ENCODE peak calls at places on chromosomes 12 and 14, in nine cellular contexts. One of them, this sample, is unnamed.

GRCh38 chr14:71529855-71530254 is 402.4 kb upstream of the RGS6 start:
- DNase-seq in A549: no peak
- DNase-seq in endothelial cell of umbilical vein: no peak
- DNase-seq in heart left ventricle: peak
- DNase-seq in breast epithelium: no peak
- DNase-seq in transverse colon: no peak
- DNase-seq in stomach: no peak
- DNase-seq in body of pancreas: peak
- DNase-seq in upper lobe of left lung: no peak
- DNase-seq in this sample: peak

GRCh38 chr12:93025145-93026103 is 96.3 kb upstream of the EEA1 start:
- DNase-seq in A549: peak
- DNase-seq in endothelial cell of umbilical vein: peak
- DNase-seq in heart left ventricle: no peak
- DNase-seq in breast epithelium: no peak
- DNase-seq in transverse colon: no peak
- DNase-seq in stomach: no peak
- DNase-seq in body of pancreas: no peak
- DNase-seq in upper lobe of left lung: no peak
- DNase-seq in this sample: no peak

GRCh38 chr12:110934093-110934852 is 13.9 kb upstream of the MYL2 start:
- DNase-seq in A549: peak
- DNase-seq in endothelial cell of umbilical vein: no peak
- DNase-seq in heart left ventricle: no peak
- DNase-seq in breast epithelium: peak
- DNase-seq in transverse colon: no peak
- DNase-seq in stomach: no peak
- DNase-seq in body of pancreas: no peak
- DNase-seq in upper lobe of left lung: no peak
- DNase-seq in this sample: peak

GRCh38 chr14:94697773-94698556 is 71.9 kb downstream of the GSC start:
- DNase-seq in A549: no peak
- DNase-seq in endothelial cell of umbilical vein: no peak
- DNase-seq in heart left ventricle: no peak
- DNase-seq in breast epithelium: no peak
- DNase-seq in transverse colon: no peak
- DNase-seq in stomach: no peak
- DNase-seq in body of pancreas: no peak
- DNase-seq in upper lobe of left lung: no peak
- DNase-seq in this sample: no peak

GRCh38 chr12:96445743-96446655 is 43.4 kb upstream of the CFAP54 start:
- DNase-seq in A549: peak
- DNase-seq in endothelial cell of umbilical vein: peak
- DNase-seq in heart left ventricle: peak
- DNase-seq in breast epithelium: no peak
- DNase-seq in transverse colon: peak
- DNase-seq in stomach: no peak
- DNase-seq in body of pancreas: no peak
- DNase-seq in upper lobe of left lung: no peak
- DNase-seq in this sample: no peak

GRCh38 chr12:67508830-67509229 is 139.7 kb upstream of the DYRK2 start:
- DNase-seq in A549: no peak
- DNase-seq in endothelial cell of umbilical vein: no peak
- DNase-seq in heart left ventricle: no peak
- DNase-seq in breast epithelium: no peak
- DNase-seq in transverse colon: no peak
- DNase-seq in stomach: no peak
- DNase-seq in body of pancreas: no peak
- DNase-seq in upper lobe of left lung: no peak
- DNase-seq in this sample: no peak

GRCh38 chr12:75909714-75910451 is 121.7 kb downstream of the PHLDA1 start:
- DNase-seq in A549: no peak
- DNase-seq in endothelial cell of umbilical vein: no peak
- DNase-seq in heart left ventricle: no peak
- DNase-seq in breast epithelium: no peak
- DNase-seq in transverse colon: no peak
- DNase-seq in stomach: no peak
- DNase-seq in body of pancreas: peak
- DNase-seq in upper lobe of left lung: no peak
- DNase-seq in this sample: no peak

GRCh38 chr14:37078131-37078530 is 94.3 kb downstream of the SLC25A21 start:
- DNase-seq in A549: no peak
- DNase-seq in endothelial cell of umbilical vein: no peak
- DNase-seq in heart left ventricle: no peak
- DNase-seq in breast epithelium: no peak
- DNase-seq in transverse colon: no peak
- DNase-seq in stomach: no peak
- DNase-seq in body of pancreas: no peak
- DNase-seq in upper lobe of left lung: no peak
- DNase-seq in this sample: no peak

GRCh38 chr12:117552971-117553370 is 191.5 kb upstream of the NOS1 start:
- DNase-seq in A549: no peak
- DNase-seq in endothelial cell of umbilical vein: peak
- DNase-seq in heart left ventricle: no peak
- DNase-seq in breast epithelium: no peak
- DNase-seq in transverse colon: no peak
- DNase-seq in stomach: peak
- DNase-seq in body of pancreas: peak
- DNase-seq in upper lobe of left lung: no peak
- DNase-seq in this sample: peak

GRCh38 chr14:71236430-71236829 is 329.2 kb downstream of the PCNX1 start:
- DNase-seq in A549: no peak
- DNase-seq in endothelial cell of umbilical vein: peak
- DNase-seq in heart left ventricle: no peak
- DNase-seq in breast epithelium: no peak
- DNase-seq in transverse colon: no peak
- DNase-seq in stomach: no peak
- DNase-seq in body of pancreas: no peak
- DNase-seq in upper lobe of left lung: no peak
- DNase-seq in this sample: no peak

GRCh38 chr12:63042646-63043045 is 107.7 kb upstream of the PPM1H start:
- DNase-seq in A549: no peak
- DNase-seq in endothelial cell of umbilical vein: peak
- DNase-seq in heart left ventricle: no peak
- DNase-seq in breast epithelium: no peak
- DNase-seq in transverse colon: no peak
- DNase-seq in stomach: no peak
- DNase-seq in body of pancreas: no peak
- DNase-seq in upper lobe of left lung: no peak
- DNase-seq in this sample: no peak

GRCh38 chr14:79376557-79376956 is 834.7 kb downstream of the DIO2 start:
- DNase-seq in A549: no peak
- DNase-seq in endothelial cell of umbilical vein: no peak
- DNase-seq in heart left ventricle: no peak
- DNase-seq in breast epithelium: no peak
- DNase-seq in transverse colon: no peak
- DNase-seq in stomach: no peak
- DNase-seq in body of pancreas: no peak
- DNase-seq in upper lobe of left lung: no peak
- DNase-seq in this sample: no peak

GRCh38 chr12:63844391-63845341 is at the start of gene SRGAP1:
- DNase-seq in A549: peak
- DNase-seq in endothelial cell of umbilical vein: peak
- DNase-seq in heart left ventricle: peak
- DNase-seq in breast epithelium: peak
- DNase-seq in transverse colon: peak
- DNase-seq in stomach: peak
- DNase-seq in body of pancreas: peak
- DNase-seq in upper lobe of left lung: peak
- DNase-seq in this sample: peak

GRCh38 chr14:91316761-91317160 is 72.3 kb upstream of the GPR68 start:
- DNase-seq in A549: no peak
- DNase-seq in endothelial cell of umbilical vein: no peak
- DNase-seq in heart left ventricle: no peak
- DNase-seq in breast epithelium: no peak
- DNase-seq in transverse colon: no peak
- DNase-seq in stomach: no peak
- DNase-seq in body of pancreas: no peak
- DNase-seq in upper lobe of left lung: no peak
- DNase-seq in this sample: no peak

GRCh38 chr14:91315844-91316267 is 71.4 kb upstream of the GPR68 start:
- DNase-seq in A549: no peak
- DNase-seq in endothelial cell of umbilical vein: no peak
- DNase-seq in heart left ventricle: no peak
- DNase-seq in breast epithelium: no peak
- DNase-seq in transverse colon: peak
- DNase-seq in stomach: peak
- DNase-seq in body of pancreas: no peak
- DNase-seq in upper lobe of left lung: peak
- DNase-seq in this sample: no peak

GRCh38 chr14:91318911-91319310 is 74.4 kb upstream of the GPR68 start:
- DNase-seq in A549: no peak
- DNase-seq in endothelial cell of umbilical vein: no peak
- DNase-seq in heart left ventricle: no peak
- DNase-seq in breast epithelium: no peak
- DNase-seq in transverse colon: no peak
- DNase-seq in stomach: no peak
- DNase-seq in body of pancreas: no peak
- DNase-seq in upper lobe of left lung: no peak
- DNase-seq in this sample: no peak

GRCh38 chr14:91320266-91320665 is 75.8 kb upstream of the GPR68 start:
- DNase-seq in A549: no peak
- DNase-seq in endothelial cell of umbilical vein: no peak
- DNase-seq in heart left ventricle: no peak
- DNase-seq in breast epithelium: no peak
- DNase-seq in transverse colon: no peak
- DNase-seq in stomach: no peak
- DNase-seq in body of pancreas: no peak
- DNase-seq in upper lobe of left lung: no peak
- DNase-seq in this sample: no peak

GRCh38 chr14:91317381-91318313 is 73.1 kb upstream of the GPR68 start:
- DNase-seq in A549: no peak
- DNase-seq in endothelial cell of umbilical vein: peak
- DNase-seq in heart left ventricle: peak
- DNase-seq in breast epithelium: no peak
- DNase-seq in transverse colon: peak
- DNase-seq in stomach: peak
- DNase-seq in body of pancreas: peak
- DNase-seq in upper lobe of left lung: peak
- DNase-seq in this sample: peak
- TF ChIP-seq POLR2A in A549: no peak
- TF ChIP-seq POLR2A in endothelial cell of umbilical vein: no peak
- TF ChIP-seq POLR2A in heart left ventricle: no peak
- TF ChIP-seq POLR2A in breast epithelium: no peak
- TF ChIP-seq POLR2A in transverse colon: no peak
- TF ChIP-seq POLR2A in stomach: no peak
- TF ChIP-seq POLR2A in body of pancreas: no peak
- TF ChIP-seq POLR2A in upper lobe of left lung: no peak
- TF ChIP-seq POLR2A in this sample: no peak

GRCh38 chr14:103628221-103628683 is 759 bp upstream of the KLC1 start:
- DNase-seq in A549: peak
- DNase-seq in endothelial cell of umbilical vein: peak
- DNase-seq in heart left ventricle: peak
- DNase-seq in breast epithelium: peak
- DNase-seq in transverse colon: peak
- DNase-seq in stomach: peak
- DNase-seq in body of pancreas: peak
- DNase-seq in upper lobe of left lung: peak
- DNase-seq in this sample: peak
- TF ChIP-seq POLR2A in A549: peak
- TF ChIP-seq POLR2A in endothelial cell of umbilical vein: no peak
- TF ChIP-seq POLR2A in heart left ventricle: peak
- TF ChIP-seq POLR2A in breast epithelium: no peak
- TF ChIP-seq POLR2A in transverse colon: peak
- TF ChIP-seq POLR2A in stomach: no peak
- TF ChIP-seq POLR2A in body of pancreas: peak
- TF ChIP-seq POLR2A in upper lobe of left lung: peak
- TF ChIP-seq POLR2A in this sample: peak

DNA sequence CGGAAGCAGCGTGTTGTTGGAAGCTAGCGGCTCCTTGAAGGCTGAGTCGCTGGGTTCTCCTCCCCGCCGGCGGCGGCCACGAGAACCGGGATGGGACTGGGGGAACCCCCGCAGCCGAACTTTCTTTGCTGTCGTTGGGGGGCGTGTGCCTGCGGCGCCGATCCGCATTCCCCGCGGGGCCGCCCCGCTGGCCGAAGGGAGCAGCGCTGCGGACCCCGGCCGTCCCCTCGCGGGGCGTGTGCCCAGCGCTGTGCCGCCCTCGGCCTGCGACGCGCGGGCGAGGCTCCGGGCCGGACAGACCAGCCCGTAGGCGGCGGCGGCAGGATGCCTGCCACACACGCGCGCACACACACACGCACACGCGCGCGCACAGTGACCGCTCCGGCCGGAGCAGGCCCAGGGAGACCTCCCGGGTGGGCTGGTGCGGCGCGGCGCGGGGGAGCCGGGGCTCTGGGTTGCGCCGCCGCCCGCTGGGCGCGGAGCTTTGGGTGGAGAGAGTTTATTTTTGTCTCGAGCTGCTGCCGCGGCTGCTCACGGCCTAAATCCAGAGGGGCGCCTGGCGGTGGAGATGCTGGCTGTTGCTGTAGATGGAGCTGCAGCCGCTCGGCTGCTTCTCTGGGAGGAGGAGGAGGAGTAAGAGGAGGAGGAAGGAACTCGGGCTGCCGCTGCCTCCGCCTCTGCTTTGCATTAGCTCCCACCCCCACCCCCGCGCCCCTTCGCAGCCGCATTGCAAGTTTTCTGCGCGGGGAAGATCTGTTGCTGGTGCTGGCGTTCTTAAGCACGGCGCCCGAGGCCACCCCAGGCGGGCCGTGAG is at the start of gene SAMD4A:
- DNase-seq in A549: peak
- DNase-seq in endothelial cell of umbilical vein: peak
- DNase-seq in heart left ventricle: peak
- DNase-seq in breast epithelium: peak
- DNase-seq in transverse colon: peak
- DNase-seq in stomach: peak
- DNase-seq in body of pancreas: peak
- DNase-seq in upper lobe of left lung: peak
- DNase-seq in this sample: peak
- TF ChIP-seq POLR2A in A549: peak
- TF ChIP-seq POLR2A in endothelial cell of umbilical vein: no peak
- TF ChIP-seq POLR2A in heart left ventricle: peak
- TF ChIP-seq POLR2A in breast epithelium: no peak
- TF ChIP-seq POLR2A in transverse colon: peak
- TF ChIP-seq POLR2A in stomach: no peak
- TF ChIP-seq POLR2A in body of pancreas: peak
- TF ChIP-seq POLR2A in upper lobe of left lung: peak
- TF ChIP-seq POLR2A in this sample: peak

DNA sequence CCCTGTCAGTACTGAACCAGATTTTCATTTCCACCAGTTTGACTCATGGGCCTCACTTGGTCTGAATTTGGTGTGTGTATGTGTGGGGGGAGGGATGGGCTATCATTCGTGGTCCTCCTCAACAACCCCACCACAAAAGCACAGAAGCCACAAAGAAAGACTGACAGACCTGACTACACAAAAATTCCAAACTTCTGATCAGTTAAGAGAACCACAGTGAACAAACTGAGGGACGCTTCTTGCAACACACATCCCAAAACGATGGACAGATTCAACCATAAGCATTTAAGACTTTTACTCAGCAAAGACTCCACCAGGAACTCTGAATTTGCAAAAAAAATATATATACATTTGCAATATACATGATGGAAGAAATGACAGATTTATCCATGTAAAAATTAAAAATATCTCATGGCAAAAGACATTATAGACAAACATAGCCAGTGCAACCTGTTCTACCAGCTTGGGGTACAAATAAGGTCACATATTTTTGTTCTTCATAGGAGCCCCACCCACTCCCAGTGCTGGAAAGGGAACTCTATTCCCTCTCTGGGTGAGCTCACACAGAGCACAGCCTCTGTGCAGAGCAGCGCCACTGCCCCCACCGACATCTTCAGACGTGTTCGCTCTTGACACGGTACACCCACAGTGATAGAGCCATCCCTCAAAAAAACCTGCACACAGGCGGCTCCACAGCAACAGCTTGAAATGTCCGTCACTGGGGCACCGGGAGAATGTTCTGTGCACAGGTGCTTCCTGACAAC is 49.7 kb downstream of the JAG2 start:
- DNase-seq in A549: no peak
- DNase-seq in endothelial cell of umbilical vein: no peak
- DNase-seq in heart left ventricle: no peak
- DNase-seq in breast epithelium: peak
- DNase-seq in transverse colon: no peak
- DNase-seq in stomach: no peak
- DNase-seq in body of pancreas: peak
- DNase-seq in upper lobe of left lung: peak
- DNase-seq in this sample: peak
- TF ChIP-seq POLR2A in A549: no peak
- TF ChIP-seq POLR2A in endothelial cell of umbilical vein: no peak
- TF ChIP-seq POLR2A in heart left ventricle: no peak
- TF ChIP-seq POLR2A in breast epithelium: no peak
- TF ChIP-seq POLR2A in transverse colon: no peak
- TF ChIP-seq POLR2A in stomach: no peak
- TF ChIP-seq POLR2A in body of pancreas: peak
- TF ChIP-seq POLR2A in upper lobe of left lung: peak
- TF ChIP-seq POLR2A in this sample: no peak